ENCODE peak calls at places on chromosome X, in five cellular contexts. G is body of pancreas, W is HuH-7.5, K is nephron progenitor cell, Z is astrocyte. U is an unnamed sample.

GRCh38 chrX:85544609-85545008 is 165.1 kb upstream of the POF1B start:
- DNase-seq in G (no peak), Z (no peak), W (no peak), K (no peak), U (no peak)

GRCh38 chrX:111270339-111270738 is at the start of gene CAPN6:
- DNase-seq in W (no peak), G (peak; percentile 21), Z (peak; percentile 4), K (peak; percentile 23), U (no peak)

GRCh38 chrX:9117851-9118250 is 83.9 kb upstream of the FAM9B start:
- DNase-seq in G (no peak), K (no peak), W (no peak), Z (no peak), U (no peak)

GRCh38 chrX:72050011-72050410 is 81.7 kb downstream of the RTL5 start:
- DNase-seq in Z (no peak), G (no peak), K (no peak), W (no peak), U (no peak)

GRCh38 chrX:9429767-9430166 is 35.1 kb upstream of the TBL1X start:
- DNase-seq in W (no peak), K (no peak), Z (no peak), G (no peak), U (no peak)

GRCh38 chrX:120522820-120523219 is 37.9 kb downstream of the CUL4B start:
- DNase-seq in Z (no peak), K (no peak), G (no peak), W (no peak), U (no peak)

GRCh38 chrX:110004970-110005369 is 2.1 kb downstream of the TMEM164 start:
- DNase-seq in W (no peak), K (no peak), G (no peak), Z (no peak), U (no peak)

GRCh38 chrX:72716766-72717165 is 2.7 kb upstream of the PHKA1 start:
- DNase-seq in W (no peak), G (no peak), Z (no peak), K (no peak), U (no peak)

GRCh38 chrX:78708171-78708570 is 39.3 kb upstream of the LPAR4 start:
- DNase-seq in K (no peak), W (no peak), G (no peak), Z (no peak), U (no peak)